ENCODE peak calls at places on chromosome 17, in four cellular contexts. S is CD8-positive, alpha-beta memory T cell; Q is GM12878; H is body of pancreas. X is an unnamed sample.

GRCh38 chr17:32546031-32546444 is 59.2 kb downstream of the CDK5R1 start:
- DNase-seq in S (no peak), H (no peak), Q (no peak), X (no peak)

GRCh38 chr17:44979426-44980273 is 11.5 kb upstream of the C1QL1 start:
- DNase-seq in Q (no peak), S (no peak), H (no peak), X (no peak)

GRCh38 chr17:66200685-66201092 is 8.8 kb upstream of the CEP112 start:
- DNase-seq in S (no peak), Q (no peak), H (peak; percentile 61), X (peak; percentile 55)

GRCh38 chr17:78426293-78426879 is 47.9 kb downstream of the PGS1 start:
- DNase-seq in Q (no peak), H (no peak), S (no peak), X (no peak)

GRCh38 chr17:68455756-68456528 is 1.4 kb downstream of the WIPI1 start:
- DNase-seq in H (peak; percentile 48), S (no peak), Q (no peak), X (no peak)

GRCh38 chr17:55248077-55248476 is 16.7 kb upstream of the HLF start:
- DNase-seq in H (no peak), S (no peak), Q (no peak), X (no peak)

GRCh38 chr17:36933174-36934143 is 3.8 kb upstream of the LHX1 start:
- DNase-seq in H (no peak), Q (no peak), S (no peak), X (no peak)

GRCh38 chr17:62614142-62614541 is 13.3 kb upstream of the MRC2 start:
- DNase-seq in H (no peak), S (no peak), Q (no peak), X (no peak)

GRCh38 chr17:3792481-3792880 is 8.5 kb downstream of the ITGAE start:
- DNase-seq in H (no peak), S (no peak), Q (no peak), X (no peak)

GRCh38 chr17:60947100-60947499 is 269.4 kb downstream of the BCAS3 start:
- DNase-seq in H (no peak), S (no peak), Q (no peak), X (no peak)

GRCh38 chr17:68909066-68909465 is 46.1 kb downstream of the ABCA8 start:
- DNase-seq in S (no peak), Q (peak; percentile 16), H (no peak), X (no peak)

GRCh38 chr17:40331743-40332641 is 23.0 kb downstream of the RARA start:
- DNase-seq in Q (no peak), S (no peak), H (peak; percentile 88), X (no peak)

GRCh38 chr17:44095647-44096496 is 25.3 kb downstream of the G6PC3 start:
- DNase-seq in Q (no peak), H (no peak), S (no peak), X (no peak)

GRCh38 chr17:34163681-34164080 is 91.4 kb upstream of the CCL2 start:
- DNase-seq in Q (no peak), H (no peak), S (no peak), X (no peak)

GRCh38 chr17:2697611-2698162 is 13.9 kb downstream of the CLUH start:
- DNase-seq in S (no peak), H (no peak), Q (no peak), X (no peak)

GRCh38 chr17:15657868-15658775 is 26.0 kb downstream of the TRIM16 start:
- DNase-seq in H (no peak), S (no peak), Q (no peak), X (no peak)

GRCh38 chr17:40511136-40511535 is 9.7 kb upstream of the TNS4 start:
- DNase-seq in H (no peak), S (no peak), Q (no peak), X (no peak)

GRCh38 chr17:37614391-37614790 is 5.2 kb upstream of the SYNRG start:
- DNase-seq in H (no peak), Q (no peak), S (no peak), X (no peak)

GRCh38 chr17:44828919-44829557 is 1.0 kb downstream of the GJC1 start:
- DNase-seq in H (no peak), Q (no peak), S (no peak), X (peak; percentile 26)

GRCh38 chr17:31458829-31459228 is 67.4 kb downstream of the RAB11FIP4 start:
- DNase-seq in H (no peak), Q (no peak), S (no peak), X (no peak)

GRCh38 chr17:4375039-4375748 is 8.7 kb upstream of the UBE2G1 start:
- DNase-seq in Q (peak; percentile 98), S (no peak), H (no peak), X (no peak)

GRCh38 chr17:77442976-77443742 is 302.4 kb downstream of the SEC14L1 start:
- DNase-seq in S (no peak), Q (no peak), H (no peak), X (no peak)

GRCh38 chr17:45129940-45130639 is 2.2 kb downstream of the PLCD3 start:
- DNase-seq in S (no peak), Q (no peak), H (no peak), X (no peak)

GRCh38 chr17:67488161-67488560 is 111.1 kb downstream of the PITPNC1 start:
- DNase-seq in S (no peak), H (no peak), Q (no peak), X (no peak)

GRCh38 chr17:46063239-46063638 is 64.2 kb downstream of the STH start:
- DNase-seq in H (no peak), S (no peak), Q (no peak), X (no peak)

GRCh38 chr17:4566785-4567184 is 6.4 kb upstream of the GGT6 start:
- DNase-seq in H (peak; percentile 67), S (no peak), Q (no peak), X (no peak)

GRCh38 chr17:16040710-16041251 is 41.2 kb downstream of the TTC19 start:
- DNase-seq in S (no peak), Q (no peak), H (peak; percentile 71), X (no peak)

GRCh38 chr17:869067-869466 is 86.9 kb downstream of the MRM3 start:
- DNase-seq in S (no peak), H (no peak), Q (no peak), X (no peak)

GRCh38 chr17:40526668-40527067 is 25.2 kb upstream of the TNS4 start:
- DNase-seq in S (no peak), H (no peak), Q (no peak), X (no peak)

GRCh38 chr17:29617481-29618271 is 5.0 kb downstream of the CORO6 start:
- DNase-seq in S (peak; percentile 90), Q (peak; percentile 36), H (peak; percentile 81), X (peak; percentile 86)
- H3K4me3 ChIP-seq in S (peak overlapping the region; percentile 72), Q (peak overlapping the region; percentile 67), H (no peak overlapping the region), X (peak overlapping the region; percentile 80)

DNA sequence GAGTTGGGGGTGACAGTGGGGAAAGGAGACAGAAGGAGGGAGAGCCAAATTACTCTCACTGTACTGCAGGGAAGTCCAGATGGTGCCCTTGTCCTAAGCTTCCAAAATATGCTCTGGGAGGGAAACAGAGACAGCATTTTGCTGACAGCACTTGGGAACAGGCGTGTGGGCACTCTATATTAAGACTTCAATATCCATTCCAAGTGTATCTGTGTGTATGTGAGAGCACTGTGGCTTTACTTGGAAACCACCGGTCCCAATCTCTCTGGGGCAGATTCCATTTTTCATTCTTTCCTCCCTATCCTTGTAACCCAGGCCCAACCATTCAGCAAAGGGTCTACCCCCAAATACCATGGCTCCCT is 407.4 kb downstream of the UTP18 start:
- DNase-seq in H (no peak), Q (no peak), S (no peak), X (no peak)
- H3K4me1 ChIP-seq in H (no peaks in the 10 kb centered on the region), Q (no peaks in the 10 kb centered on the region), S (no peaks in the 10 kb centered on the region), X (no peaks in the 10 kb centered on the region)

GRCh38 chr17:28226563-28226962 is 92.4 kb upstream of the TMEM97 start:
- DNase-seq in S (no peak), H (no peak), Q (no peak), X (no peak)
- H3K4me3 ChIP-seq in S (no peak overlapping the region), H (no peak overlapping the region), Q (no peak overlapping the region), X (no peak overlapping the region)

DNA sequence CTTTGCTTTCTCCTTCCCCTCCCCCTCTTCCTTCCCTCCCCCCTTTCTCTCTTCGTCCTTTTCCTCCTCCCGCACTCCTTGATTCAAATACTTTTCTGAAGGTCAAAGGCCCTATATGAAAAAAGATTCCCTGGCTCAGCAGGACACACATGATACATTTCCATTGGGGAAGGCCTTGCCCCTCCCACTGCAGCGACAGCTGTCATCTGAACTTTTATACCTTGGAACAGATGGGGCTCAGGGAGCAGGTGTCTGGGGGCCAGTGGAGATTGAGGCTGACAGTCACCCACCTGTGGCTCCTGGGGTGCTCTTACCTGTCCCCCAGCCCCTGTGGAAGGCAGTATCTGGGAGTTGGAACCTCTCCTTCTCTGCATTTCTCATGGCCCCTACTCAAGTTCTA is 99.6 kb upstream of the SDK2 start:
- DNase-seq in S (no peak), H (no peak), Q (no peak), X (no peak)
- H3K4me1 ChIP-seq in S (no peaks in the 10 kb centered on the region), H (peaks cover 17% of the 10 kb centered on the region), Q (no peaks in the 10 kb centered on the region), X (no peaks in the 10 kb centered on the region)

DNA sequence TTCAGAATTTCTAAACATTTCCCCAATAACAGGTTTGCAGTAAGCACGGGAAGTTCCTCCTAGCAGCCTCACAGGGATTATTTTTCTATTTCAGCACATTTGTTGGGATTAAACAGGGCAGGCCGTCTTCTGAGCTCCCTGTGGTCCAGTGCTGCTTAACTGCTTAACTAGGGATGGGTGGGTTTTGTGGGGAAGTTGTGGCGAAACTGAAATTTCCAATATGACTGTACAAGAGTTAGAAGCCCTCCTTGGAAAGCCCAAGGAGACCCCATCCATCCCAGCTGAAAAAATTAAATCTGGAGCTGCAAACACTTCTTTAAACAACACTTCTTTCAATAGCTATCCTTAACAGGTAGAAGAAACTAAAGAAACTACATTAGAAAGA is 22.2 kb downstream of the FAM117A start:
- DNase-seq in Q (no peak), S (no peak), H (no peak), X (no peak)
- H3K4me3 ChIP-seq in Q (peak overlapping the region; percentile 43), S (peak overlapping the region; percentile 81), H (no peak overlapping the region), X (peak overlapping the region; percentile 67)

DNA sequence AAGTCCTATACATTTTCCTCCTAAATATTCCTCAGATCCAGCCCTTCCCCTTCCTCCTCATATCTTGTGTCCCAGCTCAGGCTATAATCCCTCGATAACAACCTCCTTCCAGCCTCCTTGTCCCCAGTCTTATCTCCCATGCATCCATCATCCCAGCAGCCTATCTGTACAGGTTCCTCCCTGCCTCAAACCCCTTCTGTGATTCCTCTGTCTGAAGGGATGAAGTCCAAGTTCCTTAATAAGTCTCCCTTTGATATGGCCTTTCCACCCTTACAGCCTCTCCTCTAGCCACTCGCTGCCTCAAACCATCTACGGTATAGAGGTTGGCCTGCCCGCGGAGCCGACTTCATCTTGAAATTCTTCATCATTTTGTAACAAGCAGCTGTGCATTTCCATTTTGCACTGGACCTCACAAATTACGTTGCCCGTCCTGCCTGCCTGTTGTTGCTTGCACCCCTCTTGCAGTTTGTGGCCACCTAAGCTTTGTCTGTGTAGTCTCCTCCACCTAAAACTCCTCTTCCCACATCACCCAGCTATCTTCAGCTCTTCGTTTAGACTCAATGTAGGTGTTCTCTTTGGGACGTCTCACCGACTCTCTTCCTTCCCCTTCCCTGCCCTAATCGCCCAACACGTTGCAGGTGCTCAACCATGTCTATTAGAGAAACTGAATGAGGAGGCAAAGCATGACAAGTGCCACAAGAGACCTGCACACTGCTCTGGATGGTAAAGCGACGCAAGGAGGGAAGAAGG is 763 bp upstream of the CDK5RAP3 start:
- DNase-seq in S (no peak), Q (no peak), H (no peak), X (no peak)
- H3K4me1 ChIP-seq in S (peaks cover 14% of the 10 kb centered on the region), Q (peaks cover 15% of the 10 kb centered on the region), H (peaks cover 66% of the 10 kb centered on the region), X (peaks cover 6% of the 10 kb centered on the region)

X was measured in naive thymus-derived CD4-positive, alpha-beta T cell.